ENCODE peak calls at places on chromosome 4, in four cellular contexts. V is DMS153; I is pancreas; U is effector CD4-positive, alpha-beta T cell. S is an unnamed sample.

GRCh38 chr4:13865871-13866669 is 238.5 kb upstream of the BOD1L1 start:
- DNase-seq in V (no peak), I (no peak), U (no peak), S (no peak)

GRCh38 chr4:1714303-1715001 is 2.3 kb upstream of the SLBP start:
- DNase-seq in V (no peak), I (no peak), U (no peak), S (no peak)

GRCh38 chr4:107600456-107600855 is 119.6 kb downstream of the PAPSS1 start:
- DNase-seq in V (no peak), I (no peak), U (no peak), S (no peak)

GRCh38 chr4:110472583-110473329 is 3.2 kb upstream of the ENPEP start:
- DNase-seq in V (no peak), I (no peak), U (no peak), S (no peak)

GRCh38 chr4:84927428-84927827 is 39.1 kb downstream of the WDFY3 start:
- DNase-seq in V (no peak), I (no peak), U (no peak), S (no peak)

GRCh38 chr4:30429813-30430466 is 290.2 kb upstream of the PCDH7 start:
- DNase-seq in V (no peak), I (no peak), U (no peak), S (no peak)

GRCh38 chr4:155444695-155445094 is 67.9 kb upstream of the MAP9 start:
- DNase-seq in V (no peak), I (no peak), U (no peak), S (no peak)

GRCh38 chr4:184748251-184748652 is 14.4 kb upstream of the CENPU start:
- DNase-seq in V (no peak), I (peak; percentile 32), U (no peak), S (no peak)

GRCh38 chr4:110128092-110128989 is 70.1 kb downstream of the ELOVL6 start:
- DNase-seq in V (no peak), I (no peak), U (no peak), S (no peak)

GRCh38 chr4:53598483-53598882 is 7.2 kb upstream of the LNX1 start:
- DNase-seq in V (no peak), I (no peak), U (no peak), S (no peak)

S was measured in hypothalamus.